ENCODE peak calls at places on chromosomes 11 and 22, in eight cellular contexts. One of them, this sample, is unnamed.

GRCh38 chr22:21938071-21938822 is 14.4 kb downstream of the PPM1F start:
- DNase-seq in GM19239: peak
- DNase-seq in stimulated activated CD8-positive, alpha-beta memory T cell treated with anti-CD3 and anti-CD28 coated beads, Interleukin-4, amount 100 ng/mL, for 1 hour: peak
- DNase-seq in CD4-positive, alpha-beta memory T cell: peak
- DNase-seq in SK-MEL-5: peak
- DNase-seq in brain microvascular endothelial cell: peak
- DNase-seq in type B pancreatic cell: peak
- DNase-seq in natural killer cell treated with Interleukin-12 subunit alpha and Interleukin-12 subunit beta and Interleukin-15 and Interleukin-18, amount 100 ng/mL, for 72 hours: peak
- DNase-seq in this sample: peak

GRCh38 chr11:61803889-61804647 is 11.4 kb downstream of the FEN1 start:
- DNase-seq in GM19239: no peak
- DNase-seq in stimulated activated CD8-positive, alpha-beta memory T cell treated with anti-CD3 and anti-CD28 coated beads, Interleukin-4, amount 100 ng/mL, for 1 hour: no peak
- DNase-seq in CD4-positive, alpha-beta memory T cell: no peak
- DNase-seq in SK-MEL-5: peak
- DNase-seq in brain microvascular endothelial cell: peak
- DNase-seq in type B pancreatic cell: no peak
- DNase-seq in natural killer cell treated with Interleukin-12 subunit alpha and Interleukin-12 subunit beta and Interleukin-15 and Interleukin-18, amount 100 ng/mL, for 72 hours: no peak
- DNase-seq in this sample: no peak

GRCh38 chr11:79393362-79394043 is 47.3 kb downstream of the TENM4 start:
- DNase-seq in GM19239: no peak
- DNase-seq in stimulated activated CD8-positive, alpha-beta memory T cell treated with anti-CD3 and anti-CD28 coated beads, Interleukin-4, amount 100 ng/mL, for 1 hour: no peak
- DNase-seq in CD4-positive, alpha-beta memory T cell: no peak
- DNase-seq in SK-MEL-5: no peak
- DNase-seq in brain microvascular endothelial cell: no peak
- DNase-seq in type B pancreatic cell: no peak
- DNase-seq in natural killer cell treated with Interleukin-12 subunit alpha and Interleukin-12 subunit beta and Interleukin-15 and Interleukin-18, amount 100 ng/mL, for 72 hours: no peak
- DNase-seq in this sample: no peak

GRCh38 chr11:995752-996420 is 40.6 kb downstream of the MUC6 start:
- DNase-seq in GM19239: peak
- DNase-seq in stimulated activated CD8-positive, alpha-beta memory T cell treated with anti-CD3 and anti-CD28 coated beads, Interleukin-4, amount 100 ng/mL, for 1 hour: no peak
- DNase-seq in CD4-positive, alpha-beta memory T cell: no peak
- DNase-seq in SK-MEL-5: no peak
- DNase-seq in brain microvascular endothelial cell: no peak
- DNase-seq in type B pancreatic cell: no peak
- DNase-seq in natural killer cell treated with Interleukin-12 subunit alpha and Interleukin-12 subunit beta and Interleukin-15 and Interleukin-18, amount 100 ng/mL, for 72 hours: no peak
- DNase-seq in this sample: no peak

GRCh38 chr11:44607324-44607962 is 42.0 kb downstream of the CD82 start:
- DNase-seq in GM19239: no peak
- DNase-seq in stimulated activated CD8-positive, alpha-beta memory T cell treated with anti-CD3 and anti-CD28 coated beads, Interleukin-4, amount 100 ng/mL, for 1 hour: no peak
- DNase-seq in CD4-positive, alpha-beta memory T cell: no peak
- DNase-seq in SK-MEL-5: no peak
- DNase-seq in brain microvascular endothelial cell: no peak
- DNase-seq in type B pancreatic cell: no peak
- DNase-seq in natural killer cell treated with Interleukin-12 subunit alpha and Interleukin-12 subunit beta and Interleukin-15 and Interleukin-18, amount 100 ng/mL, for 72 hours: no peak
- DNase-seq in this sample: no peak

GRCh38 chr11:75816561-75817239 is 1.7 kb downstream of the UVRAG start:
- DNase-seq in GM19239: no peak
- DNase-seq in stimulated activated CD8-positive, alpha-beta memory T cell treated with anti-CD3 and anti-CD28 coated beads, Interleukin-4, amount 100 ng/mL, for 1 hour: no peak
- DNase-seq in CD4-positive, alpha-beta memory T cell: no peak
- DNase-seq in SK-MEL-5: no peak
- DNase-seq in brain microvascular endothelial cell: no peak
- DNase-seq in type B pancreatic cell: no peak
- DNase-seq in natural killer cell treated with Interleukin-12 subunit alpha and Interleukin-12 subunit beta and Interleukin-15 and Interleukin-18, amount 100 ng/mL, for 72 hours: no peak
- DNase-seq in this sample: peak

GRCh38 chr11:12175694-12176241 is 65.4 kb downstream of the MICAL2 start:
- DNase-seq in GM19239: no peak
- DNase-seq in stimulated activated CD8-positive, alpha-beta memory T cell treated with anti-CD3 and anti-CD28 coated beads, Interleukin-4, amount 100 ng/mL, for 1 hour: no peak
- DNase-seq in CD4-positive, alpha-beta memory T cell: no peak
- DNase-seq in SK-MEL-5: no peak
- DNase-seq in brain microvascular endothelial cell: peak
- DNase-seq in type B pancreatic cell: no peak
- DNase-seq in natural killer cell treated with Interleukin-12 subunit alpha and Interleukin-12 subunit beta and Interleukin-15 and Interleukin-18, amount 100 ng/mL, for 72 hours: no peak
- DNase-seq in this sample: peak

GRCh38 chr22:23065069-23065451 is 5.3 kb upstream of the GNAZ start:
- DNase-seq in GM19239: no peak
- DNase-seq in stimulated activated CD8-positive, alpha-beta memory T cell treated with anti-CD3 and anti-CD28 coated beads, Interleukin-4, amount 100 ng/mL, for 1 hour: no peak
- DNase-seq in CD4-positive, alpha-beta memory T cell: no peak
- DNase-seq in SK-MEL-5: no peak
- DNase-seq in brain microvascular endothelial cell: no peak
- DNase-seq in type B pancreatic cell: no peak
- DNase-seq in natural killer cell treated with Interleukin-12 subunit alpha and Interleukin-12 subunit beta and Interleukin-15 and Interleukin-18, amount 100 ng/mL, for 72 hours: no peak
- DNase-seq in this sample: no peak

GRCh38 chr11:66035653-66036333 is 9.5 kb upstream of the CATSPER1 start:
- DNase-seq in GM19239: no peak
- DNase-seq in stimulated activated CD8-positive, alpha-beta memory T cell treated with anti-CD3 and anti-CD28 coated beads, Interleukin-4, amount 100 ng/mL, for 1 hour: no peak
- DNase-seq in CD4-positive, alpha-beta memory T cell: no peak
- DNase-seq in SK-MEL-5: peak
- DNase-seq in brain microvascular endothelial cell: no peak
- DNase-seq in type B pancreatic cell: no peak
- DNase-seq in natural killer cell treated with Interleukin-12 subunit alpha and Interleukin-12 subunit beta and Interleukin-15 and Interleukin-18, amount 100 ng/mL, for 72 hours: no peak
- DNase-seq in this sample: no peak

GRCh38 chr11:7415537-7415817 is 69.8 kb upstream of the OLFML1 start:
- DNase-seq in GM19239: no peak
- DNase-seq in stimulated activated CD8-positive, alpha-beta memory T cell treated with anti-CD3 and anti-CD28 coated beads, Interleukin-4, amount 100 ng/mL, for 1 hour: no peak
- DNase-seq in CD4-positive, alpha-beta memory T cell: no peak
- DNase-seq in SK-MEL-5: no peak
- DNase-seq in brain microvascular endothelial cell: no peak
- DNase-seq in type B pancreatic cell: no peak
- DNase-seq in natural killer cell treated with Interleukin-12 subunit alpha and Interleukin-12 subunit beta and Interleukin-15 and Interleukin-18, amount 100 ng/mL, for 72 hours: no peak
- DNase-seq in this sample: no peak

GRCh38 chr11:94171693-94172440 is 43.2 kb downstream of the PANX1 start:
- DNase-seq in GM19239: peak
- DNase-seq in stimulated activated CD8-positive, alpha-beta memory T cell treated with anti-CD3 and anti-CD28 coated beads, Interleukin-4, amount 100 ng/mL, for 1 hour: peak
- DNase-seq in CD4-positive, alpha-beta memory T cell: no peak
- DNase-seq in SK-MEL-5: peak
- DNase-seq in brain microvascular endothelial cell: peak
- DNase-seq in type B pancreatic cell: no peak
- DNase-seq in natural killer cell treated with Interleukin-12 subunit alpha and Interleukin-12 subunit beta and Interleukin-15 and Interleukin-18, amount 100 ng/mL, for 72 hours: no peak
- DNase-seq in this sample: peak

GRCh38 chr11:26914968-26915367 is 78.9 kb upstream of the FIBIN start:
- DNase-seq in GM19239: no peak
- DNase-seq in stimulated activated CD8-positive, alpha-beta memory T cell treated with anti-CD3 and anti-CD28 coated beads, Interleukin-4, amount 100 ng/mL, for 1 hour: no peak
- DNase-seq in CD4-positive, alpha-beta memory T cell: no peak
- DNase-seq in SK-MEL-5: no peak
- DNase-seq in brain microvascular endothelial cell: no peak
- DNase-seq in type B pancreatic cell: no peak
- DNase-seq in natural killer cell treated with Interleukin-12 subunit alpha and Interleukin-12 subunit beta and Interleukin-15 and Interleukin-18, amount 100 ng/mL, for 72 hours: no peak
- DNase-seq in this sample: no peak

This sample was measured in endothelial cell of umbilical vein.